ENCODE peak calls at places on chromosomes 5 and 9, in nine cellular contexts. T is stimulated activated CD8-positive, alpha-beta memory T cell treated with anti-CD3 and anti-CD28 coated beads, Interleukin-2, amount 100 ng/mL, for 48 hours; Z is NCI-H345; A is heart left ventricle; F is NCI-H446 treated with DMSO at 0.1 percent for 48 hours; J is cardiac fibroblast; V is ecto neural progenitor cell; I is HS-5; K is iPS-NIHi11. X is an unnamed sample.

GRCh38 chr9:97364769-97365490 is 47.0 kb upstream of the TDRD7 start:
- DNase-seq in K (no peak), I (no peak), Z (peak; percentile 76), V (no peak), T (no peak), F (no peak), J (no peak), A (no peak), X (no peak)

GRCh38 chr9:126317513-126317912 is 9.1 kb upstream of the MVB12B start:
- DNase-seq in A (no peak), Z (no peak), T (no peak), K (no peak), V (no peak), J (no peak), F (no peak), I (no peak), X (no peak)

GRCh38 chr5:35337332-35338168 is 107.3 kb upstream of the PRLR start:
- DNase-seq in J (no peak), I (no peak), K (peak; percentile 48), A (no peak), Z (no peak), V (no peak), F (no peak), T (no peak), X (no peak)

GRCh38 chr5:180601591-180602480 is 10.5 kb upstream of the SCGB3A1 start:
- DNase-seq in A (no peak), V (no peak), K (peak; percentile 14), I (no peak), F (no peak), T (no peak), J (no peak), Z (no peak), X (no peak)

GRCh38 chr9:22237497-22238363 is 208.9 kb upstream of the DMRTA1 start:
- DNase-seq in I (peak; percentile 82), V (no peak), Z (no peak), T (no peak), F (no peak), J (peak; percentile 75), K (peak; percentile 33), A (no peak), X (no peak)

GRCh38 chr9:133960568-133961129 is 31.5 kb downstream of the VAV2 start:
- DNase-seq in A (peak; percentile 38), J (peak; percentile 56), I (no peak), V (no peak), Z (no peak), T (no peak), K (no peak), F (no peak), X (no peak)

GRCh38 chr5:176678584-176678983 is 31.3 kb downstream of the TSPAN17 start:
- DNase-seq in K (no peak), F (no peak), Z (no peak), T (no peak), J (no peak), I (no peak), A (no peak), V (no peak), X (no peak)

GRCh38 chr9:105302728-105303127 is 58.3 kb downstream of the SLC44A1 start:
- DNase-seq in J (no peak), V (no peak), A (no peak), T (no peak), I (no peak), Z (no peak), F (no peak), K (no peak), X (no peak)

GRCh38 chr9:38423939-38424843 is at the start of gene IGFBPL1:
- DNase-seq in K (peak; percentile 94), I (no peak), Z (peak; percentile 83), J (no peak), V (peak; percentile 71), F (peak; percentile 22), A (no peak), T (no peak), X (peak; percentile 15)

GRCh38 chr5:38473008-38473407 is 83.4 kb downstream of the LIFR start:
- DNase-seq in T (no peak), K (peak; percentile 17), I (no peak), J (peak; percentile 20), A (no peak), F (no peak), V (no peak), Z (no peak), X (no peak)

GRCh38 chr9:1939926-1940368 is 75.2 kb upstream of the SMARCA2 start:
- DNase-seq in T (peak; percentile 1), J (no peak), F (peak; percentile 49), A (no peak), Z (peak; percentile 46), K (peak; percentile 71), I (no peak), V (no peak), X (peak; percentile 93)

GRCh38 chr9:71928806-71929205 is 17.4 kb downstream of the C9orf85 start:
- DNase-seq in F (no peak), V (no peak), I (no peak), K (no peak), Z (no peak), A (no peak), J (no peak), T (no peak), X (no peak)

GRCh38 chr9:131735238-131736181 is 4.4 kb downstream of the RAPGEF1 start:
- DNase-seq in J (no peak), T (no peak), I (no peak), A (peak; percentile 20), K (no peak), F (no peak), V (no peak), Z (no peak), X (peak; percentile 51)

GRCh38 chr5:55227738-55228430 is 769 bp upstream of the MCIDAS start:
- DNase-seq in A (no peak), Z (peak; percentile 49), V (no peak), J (no peak), I (no peak), T (no peak), K (no peak), F (no peak), X (no peak)

GRCh38 chr5:154356958-154357357 is 88.8 kb upstream of the SAP30L start:
- DNase-seq in F (no peak), K (no peak), Z (no peak), A (no peak), V (no peak), I (no peak), J (no peak), T (no peak), X (no peak)

GRCh38 chr9:104093162-104093561 is 947 bp upstream of the SMC2 start:
- DNase-seq in T (no peak), Z (peak; percentile 38), J (peak; percentile 31), V (no peak), F (no peak), A (no peak), I (no peak), K (no peak), X (no peak)

GRCh38 chr9:92948632-92949031 is 1.3 kb downstream of the FGD3 start:
- DNase-seq in K (no peak), A (no peak), Z (no peak), I (no peak), F (no peak), J (no peak), V (no peak), T (no peak), X (no peak)

GRCh38 chr9:77899679-77900354 is 131.8 kb downstream of the GNAQ start:
- DNase-seq in J (peak; percentile 42), Z (no peak), A (no peak), F (no peak), V (no peak), I (peak; percentile 66), T (no peak), K (no peak), X (no peak)

GRCh38 chr5:138180183-138180782 is 1.4 kb downstream of the KIF20A start:
- DNase-seq in F (peak; percentile 70), V (no peak), Z (peak; percentile 21), K (peak; percentile 69), J (peak; percentile 73), I (peak; percentile 62), T (no peak), A (no peak), X (peak; percentile 76)

GRCh38 chr5:35761541-35761940 is 95.2 kb upstream of the IL7R start:
- DNase-seq in I (no peak), A (no peak), V (no peak), J (no peak), T (no peak), K (no peak), Z (no peak), F (no peak), X (no peak)

GRCh38 chr9:109975574-109976327 is 195.8 kb downstream of the PALM2AKAP2 start:
- DNase-seq in Z (no peak), T (no peak), V (no peak), F (peak; percentile 60), K (no peak), J (peak; percentile 52), A (no peak), I (no peak), X (no peak)

GRCh38 chr5:173989432-173990082 is 587 bp downstream of the C5orf47 start:
- DNase-seq in Z (no peak), K (no peak), J (no peak), V (no peak), I (no peak), A (no peak), T (no peak), F (no peak), X (no peak)

GRCh38 chr9:131390990-131391389 is 2.9 kb upstream of the PRRC2B start:
- DNase-seq in T (no peak), I (no peak), J (no peak), F (no peak), A (no peak), Z (no peak), V (no peak), K (no peak), X (no peak)

GRCh38 chr9:107491081-107492053 is 1.8 kb upstream of the KLF4 start:
- DNase-seq in J (no peak), T (no peak), Z (no peak), I (no peak), K (peak; percentile 30), A (peak; percentile 38), V (peak; percentile 50), F (no peak), X (no peak)

GRCh38 chr9:93642961-93643360 is 66.6 kb downstream of the PHF2 start:
- DNase-seq in A (no peak), V (no peak), Z (no peak), J (peak; percentile 51), T (no peak), I (peak; percentile 46), F (no peak), K (no peak), X (no peak)

GRCh38 chr5:60687927-60688720 is 11.8 kb downstream of the DEPDC1B start:
- DNase-seq in A (no peak), J (peak; percentile 56), T (no peak), Z (peak; percentile 25), I (no peak), K (peak; percentile 45), F (no peak), V (no peak), X (peak; percentile 65)

GRCh38 chr5:115773010-115773580 is 43.4 kb downstream of the CDO1 start:
- DNase-seq in K (no peak), F (no peak), V (no peak), I (no peak), J (no peak), Z (no peak), A (peak; percentile 59), T (no peak), X (no peak)

GRCh38 chr9:111852291-111852690 is 44.3 kb upstream of the UGCG start:
- DNase-seq in V (no peak), A (no peak), Z (no peak), T (no peak), F (no peak), J (no peak), K (no peak), I (no peak), X (no peak)

GRCh38 chr9:33731142-33731541 is 64.2 kb upstream of the PRSS3 start:
- DNase-seq in Z (no peak), T (no peak), I (no peak), J (no peak), F (no peak), V (no peak), A (no peak), K (no peak), X (no peak)

GRCh38 chr5:123700624-123701023 is 188.6 kb downstream of the CSNK1G3 start:
- DNase-seq in T (no peak), J (peak; percentile 99), Z (no peak), F (peak; percentile 53), K (no peak), I (peak; percentile 93), A (no peak), V (no peak), X (no peak)

GRCh38 chr9:6646028-6646636 is 603 bp upstream of the GLDC start:
- DNase-seq in J (no peak), Z (no peak), A (no peak), V (no peak), K (no peak), T (no peak), I (no peak), F (peak; percentile 23), X (peak; percentile 82)